ENCODE peak calls at places on chromosome 19, in six cellular contexts. L is CD8-positive, alpha-beta memory T cell; V is HepG2; Q is ascending aorta; D is psoas muscle; W is fibroblast of lung. A is an unnamed sample.

GRCh38 chr19:43639507-43640423 is at the start of gene CADM4:
- DNase-seq in L (peak; percentile 55), V (no peak), Q (no peak), D (peak; percentile 23), W (no peak), A (peak; percentile 27)

GRCh38 chr19:41880329-41880708 is 2.7 kb upstream of the ARHGEF1 start:
- DNase-seq in L (no peak), V (no peak), Q (no peak), D (no peak), W (no peak), A (no peak)

GRCh38 chr19:56273563-56274117 is 1.1 kb downstream of the EDDM13 start:
- DNase-seq in L (no peak), V (no peak), Q (no peak), D (no peak), W (peak; percentile 48), A (no peak)

GRCh38 chr19:8064866-8065486 is 12.4 kb downstream of the CCL25 start:
- DNase-seq in L (no peak), V (no peak), Q (no peak), D (no peak), W (no peak), A (no peak)

GRCh38 chr19:46766569-46767317 is 20.5 kb upstream of the STRN4 start:
- DNase-seq in L (peak; percentile 48), V (peak; percentile 53), Q (no peak), D (peak; percentile 37), W (no peak), A (no peak)

GRCh38 chr19:15449620-15450527 is at the start of gene WIZ:
- DNase-seq in L (peak; percentile 87), V (peak; percentile 35), Q (peak; percentile 94), D (peak; percentile 91), W (peak; percentile 62), A (peak; percentile 78)

GRCh38 chr19:55305983-55306562 is 19.1 kb downstream of the TMEM150B start:
- DNase-seq in L (no peak), V (no peak), Q (no peak), D (peak; percentile 15), W (no peak), A (no peak)

GRCh38 chr19:41298327-41298964 is 11.5 kb upstream of the CCDC97 start:
- DNase-seq in L (peak; percentile 56), V (no peak), Q (peak; percentile 89), D (peak; percentile 75), W (peak; percentile 77), A (peak; percentile 19)

GRCh38 chr19:48452255-48452654 is 3.1 kb upstream of the KCNJ14 start:
- DNase-seq in L (no peak), V (no peak), Q (no peak), D (no peak), W (no peak), A (no peak)

GRCh38 chr19:31448221-31448657 is 99.0 kb upstream of the TSHZ3 start:
- DNase-seq in L (no peak), V (no peak), Q (no peak), D (peak; percentile 72), W (peak; percentile 78), A (no peak)

GRCh38 chr19:39180749-39181148 is 16.0 kb upstream of the NCCRP1 start:
- DNase-seq in L (no peak), V (no peak), Q (no peak), D (no peak), W (no peak), A (no peak)

GRCh38 chr19:3612330-3612729 is 5.7 kb upstream of the TBXA2R start:
- DNase-seq in L (no peak), V (no peak), Q (no peak), D (no peak), W (no peak), A (no peak)

GRCh38 chr19:40576181-40576584 is 490 bp upstream of the SHKBP1 start:
- DNase-seq in L (peak; percentile 38), V (no peak), Q (no peak), D (peak; percentile 30), W (no peak), A (no peak)

GRCh38 chr19:38211779-38212178 is 12.2 kb downstream of the DPF1 start:
- DNase-seq in L (no peak), V (no peak), Q (no peak), D (no peak), W (no peak), A (no peak)

GRCh38 chr19:43409415-43409814 is 5.3 kb upstream of the TEX101 start:
- DNase-seq in L (no peak), V (no peak), Q (no peak), D (no peak), W (no peak), A (no peak)

GRCh38 chr19:3065675-3066357 is 3.5 kb upstream of the TLE5 start:
- DNase-seq in L (no peak), V (peak; percentile 80), Q (no peak), D (no peak), W (no peak), A (no peak)

GRCh38 chr19:40908981-40909380 is 26.9 kb upstream of the CYP2A7 start:
- DNase-seq in L (peak; percentile 53), V (no peak), Q (no peak), D (no peak), W (no peak), A (no peak)

GRCh38 chr19:28289294-28290063 is 923.5 kb downstream of the UQCRFS1 start:
- DNase-seq in L (no peak), V (no peak), Q (no peak), D (no peak), W (peak; percentile 77), A (peak; percentile 41)

GRCh38 chr19:58571575-58571947 is 1.6 kb downstream of the MZF1 start:
- DNase-seq in L (no peak), V (no peak), Q (no peak), D (peak; percentile 6), W (no peak), A (no peak)

GRCh38 chr19:46944918-46945628 is 74.6 kb upstream of the NPAS1 start:
- DNase-seq in L (no peak), V (no peak), Q (peak; percentile 87), D (peak; percentile 74), W (peak; percentile 70), A (peak; percentile 72)

GRCh38 chr19:34806976-34807860 is 34.2 kb upstream of the ZNF599 start:
- DNase-seq in L (no peak), V (no peak), Q (no peak), D (no peak), W (no peak), A (no peak)

GRCh38 chr19:2290441-2291184 is 8.6 kb upstream of the PEAK3 start:
- DNase-seq in L (peak; percentile 43), V (no peak), Q (no peak), D (no peak), W (no peak), A (no peak)

GRCh38 chr19:34402074-34402600 is 2.1 kb upstream of the PDCD2L start:
- DNase-seq in L (no peak), V (peak; percentile 60), Q (no peak), D (no peak), W (no peak), A (no peak)

DNA sequence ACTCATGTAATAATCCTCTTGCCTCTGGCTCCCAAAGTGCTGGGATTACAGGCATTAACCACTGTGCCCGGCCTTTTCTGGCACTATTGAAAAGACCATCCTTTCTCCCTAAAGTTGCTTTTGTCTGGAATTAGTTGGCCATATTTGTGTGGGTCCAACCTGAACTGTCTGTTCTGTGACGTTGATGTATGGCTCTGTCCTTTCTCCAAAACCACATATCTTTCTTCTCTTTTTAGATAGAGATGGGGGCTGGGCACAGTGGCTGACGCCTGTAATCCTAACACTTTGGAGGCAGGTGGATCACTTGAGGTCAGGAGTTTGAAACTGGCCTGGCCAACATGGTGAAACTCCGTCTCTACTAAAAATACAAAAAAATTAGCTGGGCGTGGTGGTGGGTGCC is 17.9 kb downstream of the DNM2 start:
- DNase-seq in L (no peak), V (no peak), Q (no peak), D (no peak), W (no peak), A (no peak)
- H3K27ac ChIP-seq in L (no peak overlapping the region), V (no peak overlapping the region), Q (no peak overlapping the region), D (no peak overlapping the region), W (no peak overlapping the region), A (no peak overlapping the region)

DNA sequence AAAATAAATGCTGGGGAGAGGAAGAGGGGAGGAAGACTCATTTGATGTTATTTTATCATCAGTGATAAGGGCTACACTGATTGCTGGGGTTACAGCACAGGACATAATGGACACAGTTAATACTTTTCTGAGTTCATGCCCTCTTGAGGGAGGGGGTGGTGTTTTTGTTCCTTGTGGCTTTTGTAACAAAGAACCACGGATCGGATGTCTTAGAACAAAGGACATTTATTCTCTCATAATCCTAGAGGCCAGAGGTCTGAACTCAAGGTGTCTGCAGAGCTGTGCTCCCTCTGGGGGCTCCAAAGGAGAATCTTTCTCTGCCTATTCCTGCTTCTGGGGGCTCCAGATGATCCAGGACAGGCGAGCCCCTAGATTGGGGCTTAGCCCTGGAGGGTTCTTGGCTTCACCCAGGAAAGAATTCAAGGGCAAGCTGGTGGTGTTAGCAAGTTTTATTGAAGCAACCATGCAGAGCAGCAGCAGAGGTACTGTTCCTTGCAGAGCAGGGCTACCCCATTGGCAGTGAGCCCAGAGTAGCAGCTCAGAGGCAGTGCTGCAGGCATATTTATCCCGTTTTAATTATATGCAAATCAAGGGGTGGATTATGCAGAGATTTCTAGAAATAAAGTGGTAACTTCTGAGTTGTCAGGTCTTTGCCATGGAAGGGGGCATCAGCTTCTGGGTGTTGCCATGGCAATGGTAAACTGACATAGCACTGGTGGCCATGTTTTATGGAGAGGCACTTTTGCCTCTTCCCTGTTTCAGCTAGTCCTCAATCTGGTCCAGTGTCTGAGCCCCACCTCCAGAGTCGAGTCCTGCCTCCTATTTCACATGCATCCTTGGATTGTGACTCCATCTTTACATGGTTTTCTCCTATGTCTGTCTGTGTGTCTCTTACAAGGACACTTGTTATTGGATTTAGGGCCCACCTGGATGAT is 18.0 kb downstream of the VAV1 start:
- DNase-seq in L (no peak), V (no peak), Q (no peak), D (no peak), W (no peak), A (no peak)
- H3K27ac ChIP-seq in L (no peak overlapping the region), V (no peak overlapping the region), Q (no peak overlapping the region), D (no peak overlapping the region), W (no peak overlapping the region), A (no peak overlapping the region)

GRCh38 chr19:45584332-45585157 is at the start of gene OPA3:
- DNase-seq in L (peak; percentile 99), V (peak; percentile 98), Q (peak; percentile 100), D (peak; percentile 100), W (peak; percentile 100), A (peak; percentile 100)
- H3K27ac ChIP-seq in L (peak within 1 kb of the TSS; percentile 99), V (peak within 1 kb of the TSS; percentile 100), Q (peak within 1 kb of the TSS; percentile 97), D (peak within 1 kb of the TSS; percentile 96), W (peak within 1 kb of the TSS; percentile 97), A (peak within 1 kb of the TSS; percentile 99)

DNA sequence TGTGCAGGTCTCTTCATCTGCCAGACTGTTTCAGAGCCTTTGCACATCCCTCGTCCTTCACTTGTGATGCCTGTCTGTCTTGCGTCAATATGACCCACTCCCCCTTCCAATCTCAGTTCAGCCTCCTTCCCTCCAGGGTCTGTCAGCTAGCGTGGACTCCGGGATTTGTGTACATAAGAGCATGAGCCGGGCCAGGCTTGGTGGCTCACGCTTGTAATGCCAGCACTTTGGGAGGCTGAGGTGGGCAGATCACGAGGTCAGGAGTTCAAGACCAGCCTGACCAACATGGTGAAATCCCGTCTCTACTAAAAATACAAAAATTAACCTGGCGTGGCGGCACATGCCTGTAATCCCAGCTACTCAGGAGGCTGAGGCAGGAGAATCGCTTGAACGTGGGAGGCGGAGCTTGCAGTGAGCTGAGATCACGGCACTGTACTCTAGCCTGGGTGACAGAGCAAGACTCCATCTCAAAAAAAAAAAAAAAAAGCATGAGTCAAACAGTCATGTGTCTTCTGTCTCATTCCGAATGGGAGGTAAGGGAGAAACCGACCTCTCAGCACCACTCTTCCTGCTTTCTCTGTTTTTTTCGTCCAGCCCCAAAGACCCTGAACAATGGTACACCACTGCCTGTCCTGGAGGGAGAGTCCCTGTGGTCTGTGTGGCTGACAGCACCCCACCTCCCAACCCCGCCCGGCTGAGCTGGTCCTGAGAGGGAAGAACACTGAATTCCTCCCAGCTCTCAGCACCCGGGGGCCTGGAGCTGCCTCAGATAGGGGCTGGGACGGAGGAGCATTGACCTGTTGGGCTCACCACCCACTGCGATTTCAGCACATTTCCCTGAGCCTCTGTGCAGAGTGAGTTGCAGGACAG is 2.4 kb upstream of the SIGLEC9 start:
- DNase-seq in L (no peak), V (no peak), Q (no peak), D (no peak), W (no peak), A (no peak)
- H3K27ac ChIP-seq in L (peak overlapping the region; percentile 11), V (no peak overlapping the region), Q (peak overlapping the region; percentile 6), D (no peak overlapping the region), W (no peak overlapping the region), A (no peak overlapping the region)